ENCODE peak calls at places on chromosome X, in ten cellular contexts. Y is prostate gland; C is IMR-90; V is cardiac muscle cell; J is ovary; W is testis; E is neural progenitor cell; G is endodermal cell; S is CD8-positive, alpha-beta memory T cell; Z is mesendoderm. U is an unnamed sample.

GRCh38 chrX:39576081-39576701 is 521.6 kb downstream of the BCOR start:
- DNase-seq in Y (no peak), C (no peak), V (peak; percentile 20), J (peak; percentile 27), W (no peak), E (peak; percentile 57), G (peak; percentile 63), S (no peak), Z (no peak), U (no peak)

GRCh38 chrX:125219852-125220251 is 99.8 kb upstream of the TEX13C start:
- DNase-seq in Y (no peak), C (no peak), V (no peak), J (no peak), W (no peak), E (no peak), G (no peak), S (no peak), Z (peak; percentile 21), U (no peak)

GRCh38 chrX:48971325-48972213 is at the start of gene KCND1:
- DNase-seq in Y (no peak), C (peak; percentile 46), V (peak; percentile 33), J (no peak), W (peak; percentile 16), E (peak; percentile 59), G (peak; percentile 76), S (no peak), Z (peak; percentile 71), U (no peak)

GRCh38 chrX:55056820-55057690 is 17.8 kb upstream of the PAGE2B start:
- DNase-seq in Y (no peak), C (peak; percentile 19), V (no peak), J (no peak), W (no peak), E (no peak), G (no peak), S (peak; percentile 35), Z (peak; percentile 1), U (peak; percentile 4)

GRCh38 chrX:106670631-106671030 is 55.9 kb upstream of the RNF128 start:
- DNase-seq in Y (no peak), C (peak; percentile 52), V (no peak), J (no peak), W (no peak), E (no peak), G (no peak), S (no peak), Z (no peak), U (no peak)

GRCh38 chrX:144006811-144007210 is 122.9 kb downstream of the UBE2NL start:
- DNase-seq in Y (no peak), C (no peak), V (no peak), J (no peak), W (no peak), E (no peak), G (no peak), S (no peak), Z (no peak), U (no peak)

GRCh38 chrX:121307441-121307840 is 260.0 kb downstream of the GLUD2 start:
- DNase-seq in Y (no peak), C (no peak), V (no peak), J (no peak), W (no peak), E (no peak), G (no peak), S (no peak), Z (no peak), U (no peak)

GRCh38 chrX:74304016-74304415 is at the start of gene ZCCHC13:
- DNase-seq in Y (no peak), C (no peak), V (no peak), J (no peak), W (peak; percentile 30), E (no peak), G (no peak), S (no peak), Z (no peak), U (no peak)

GRCh38 chrX:84219551-84219950 is 31.6 kb upstream of the RPS6KA6 start:
- DNase-seq in Y (no peak), C (no peak), V (no peak), J (no peak), W (no peak), E (no peak), G (no peak), S (no peak), Z (peak; percentile 4), U (no peak)

GRCh38 chrX:105051364-105051763 is 169.1 kb downstream of the TEX13A start:
- DNase-seq in Y (no peak), C (no peak), V (no peak), J (no peak), W (no peak), E (no peak), G (peak; percentile 35), S (no peak), Z (no peak), U (no peak)

GRCh38 chrX:327660-328126 is 9.1 kb upstream of the GTPBP6 start:
- DNase-seq in Y (no peak), C (no peak), V (no peak), J (peak; percentile 28), W (no peak), E (no peak), G (no peak), S (no peak), Z (no peak), U (no peak)

GRCh38 chrX:320126-320783 is 1.7 kb upstream of the GTPBP6 start:
- DNase-seq in Y (no peak), C (peak; percentile 10), V (no peak), J (peak; percentile 60), W (no peak), E (peak; percentile 43), G (no peak), S (no peak), Z (no peak), U (no peak)

GRCh38 chrX:318739-319578 is at the start of gene GTPBP6:
- DNase-seq in Y (peak; percentile 100), C (peak; percentile 100), V (peak; percentile 99), J (peak; percentile 99), W (peak; percentile 100), E (peak; percentile 100), G (peak; percentile 100), S (peak; percentile 99), Z (peak; percentile 100), U (peak; percentile 99)

GRCh38 chrX:319579-320125 is 1.1 kb upstream of the GTPBP6 start:
- DNase-seq in Y (no peak), C (no peak), V (no peak), J (peak; percentile 69), W (no peak), E (peak; percentile 35), G (no peak), S (no peak), Z (no peak), U (peak; percentile 14)

GRCh38 chrX:323721-324628 is 5.4 kb upstream of the GTPBP6 start:
- DNase-seq in Y (no peak), C (peak; percentile 58), V (peak; percentile 74), J (peak; percentile 67), W (peak; percentile 52), E (peak; percentile 83), G (peak; percentile 88), S (no peak), Z (peak; percentile 83), U (peak; percentile 40)
- H3K27ac ChIP-seq in Y (no peak overlapping the region), C (no peak overlapping the region), V (no peak overlapping the region), J (no peak overlapping the region), W (no peak overlapping the region), E (no peak overlapping the region), G (no peak overlapping the region), S (no peak overlapping the region), Z (no peak overlapping the region), U (no peak overlapping the region)

DNA sequence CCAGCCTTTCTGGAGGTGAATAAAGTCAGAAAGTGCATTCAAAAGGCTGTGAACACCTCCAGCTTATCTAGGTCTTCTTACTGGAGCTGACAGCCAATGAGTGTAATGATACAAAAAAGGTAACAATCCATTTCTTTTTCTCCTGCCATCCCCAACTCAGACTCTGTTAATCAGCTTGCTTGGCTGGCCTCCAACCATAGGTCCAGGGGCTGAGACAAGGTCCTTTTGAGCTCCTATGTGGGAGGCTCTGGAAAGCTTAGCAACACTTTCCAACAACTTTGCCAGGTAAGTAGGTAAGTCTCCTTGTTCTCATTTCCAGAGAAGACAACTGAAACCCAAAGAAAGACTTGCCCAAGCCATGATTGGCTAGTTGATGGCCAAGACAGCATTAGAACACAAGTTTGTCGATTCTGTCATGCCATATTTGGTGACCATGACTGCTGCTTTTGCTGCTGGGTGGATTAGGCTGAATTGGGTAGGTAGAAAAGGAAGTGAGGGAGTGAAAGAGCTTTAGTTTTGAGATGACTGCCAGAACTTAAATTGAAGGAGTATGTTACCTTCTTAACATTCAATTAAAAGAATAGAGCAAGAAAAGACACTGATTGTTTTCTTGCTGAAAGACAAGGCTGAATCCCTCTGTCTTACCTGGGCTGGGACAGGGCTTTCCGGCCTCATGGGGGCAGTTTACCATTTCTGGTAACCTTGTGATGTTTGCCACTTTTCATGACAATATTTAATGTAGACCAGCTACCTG is 22.8 kb downstream of the VSIG4 start:
- DNase-seq in Y (no peak), C (no peak), V (no peak), J (no peak), W (no peak), E (no peak), G (no peak), S (no peak), Z (no peak), U (no peak)
- H3K4me1 ChIP-seq in Y (no peaks in the 10 kb centered on the region), C (no peaks in the 10 kb centered on the region), V (no peaks in the 10 kb centered on the region), J (no peaks in the 10 kb centered on the region), W (no peaks in the 10 kb centered on the region), E (no peaks in the 10 kb centered on the region), G (no peaks in the 10 kb centered on the region), S (peaks cover 96% of the 10 kb centered on the region), Z (no peaks in the 10 kb centered on the region), U (no peaks in the 10 kb centered on the region)

GRCh38 chrX:46758956-46759644 is at the start of gene SLC9A7:
- DNase-seq in Y (peak; percentile 66), C (peak; percentile 61), V (peak; percentile 80), J (peak; percentile 80), W (peak; percentile 77), E (peak; percentile 83), G (peak; percentile 96), S (peak; percentile 68), Z (peak; percentile 84), U (peak; percentile 57)
- H3K27ac ChIP-seq in Y (peak within 1 kb of the TSS; percentile 53), C (peak within 1 kb of the TSS; percentile 33), V (no peak within 1 kb of the TSS), J (peak within 1 kb of the TSS; percentile 49), W (no peak within 1 kb of the TSS), E (no peak within 1 kb of the TSS), G (no peak within 1 kb of the TSS), S (no peak within 1 kb of the TSS), Z (no peak within 1 kb of the TSS), U (no peak within 1 kb of the TSS)

GRCh38 chrX:72271091-72271490 is 6.0 kb downstream of the RPS4X start:
- DNase-seq in Y (no peak), C (no peak), V (no peak), J (no peak), W (no peak), E (no peak), G (no peak), S (no peak), Z (no peak), U (no peak)

GRCh38 chrX:72274526-72274925 is 2.5 kb downstream of the RPS4X start:
- DNase-seq in Y (no peak), C (no peak), V (no peak), J (no peak), W (no peak), E (no peak), G (no peak), S (peak; percentile 9), Z (no peak), U (no peak)

GRCh38 chrX:72271812-72272211 is 5.2 kb downstream of the RPS4X start:
- DNase-seq in Y (peak; percentile 30), C (no peak), V (no peak), J (no peak), W (no peak), E (no peak), G (no peak), S (no peak), Z (no peak), U (no peak)

GRCh38 chrX:72273718-72274117 is 3.3 kb downstream of the RPS4X start:
- DNase-seq in Y (no peak), C (no peak), V (no peak), J (no peak), W (no peak), E (no peak), G (no peak), S (no peak), Z (no peak), U (no peak)

GRCh38 chrX:72272868-72273267 is 4.2 kb downstream of the RPS4X start:
- DNase-seq in Y (no peak), C (peak; percentile 76), V (no peak), J (no peak), W (no peak), E (no peak), G (no peak), S (no peak), Z (no peak), U (no peak)
- H3K4me1 ChIP-seq in Y (no peaks in the 10 kb centered on the region), C (peaks cover 32% of the 10 kb centered on the region), V (no peaks in the 10 kb centered on the region), J (peaks cover 3% of the 10 kb centered on the region), W (no peaks in the 10 kb centered on the region), E (peaks cover 8% of the 10 kb centered on the region), G (no peaks in the 10 kb centered on the region), S (peaks cover 32% of the 10 kb centered on the region), Z (no peaks in the 10 kb centered on the region), U (peaks cover 75% of the 10 kb centered on the region)